ENCODE peak calls at places on chromosomes 3 and 15, in nine cellular contexts. F is aorta; P is hippocampal formation; E is transverse colon; M is NCI-H1105; G is GM04504; Q is caudate nucleus; N is left colon; T is stimulated activated CD8-positive, alpha-beta memory T cell treated with anti-CD3 and anti-CD28 coated beads, Interleukin-2, amount 100 ng/mL, for 48 hours. J is an unnamed sample.

GRCh38 chr3:10983219-10983916 is 9.2 kb upstream of the SLC6A1 start:
- DNase-seq in F (no peak), P (peak; percentile 49), E (peak; percentile 13), M (peak; percentile 18), G (no peak), Q (no peak), N (no peak), T (no peak), J (peak; percentile 29)

GRCh38 chr15:98954411-98954810 is 53.2 kb downstream of the PGPEP1L start:
- DNase-seq in F (peak; percentile 92), P (peak; percentile 75), E (peak; percentile 60), M (peak; percentile 56), G (peak; percentile 85), Q (peak; percentile 27), N (peak; percentile 70), T (no peak), J (peak; percentile 33)

GRCh38 chr3:54577313-54577712 is 350.5 kb downstream of the LRTM1 start:
- DNase-seq in F (no peak), P (no peak), E (no peak), M (no peak), G (no peak), Q (no peak), N (no peak), T (no peak), J (no peak)

GRCh38 chr3:96347289-96347688 is 467.1 kb upstream of the EPHA6 start:
- DNase-seq in F (no peak), P (no peak), E (no peak), M (peak; percentile 86), G (no peak), Q (no peak), N (no peak), T (no peak), J (no peak)

GRCh38 chr3:124026516-124026915 is 34.6 kb upstream of the ROPN1 start:
- DNase-seq in F (no peak), P (no peak), E (no peak), M (no peak), G (no peak), Q (no peak), N (no peak), T (no peak), J (no peak)

GRCh38 chr15:80999623-81000036 is 1.1 kb upstream of the TLNRD1 start:
- DNase-seq in F (no peak), P (no peak), E (peak; percentile 85), M (no peak), G (no peak), Q (no peak), N (peak; percentile 91), T (peak; percentile 54), J (peak; percentile 86)

GRCh38 chr3:116038968-116039950 is 406.0 kb downstream of the LSAMP start:
- DNase-seq in F (no peak), P (peak; percentile 28), E (no peak), M (no peak), G (peak; percentile 19), Q (no peak), N (no peak), T (no peak), J (no peak)

GRCh38 chr15:70859322-70859908 is 5.5 kb upstream of the LARP6 start:
- DNase-seq in F (no peak), P (no peak), E (no peak), M (no peak), G (no peak), Q (no peak), N (no peak), T (no peak), J (no peak)

GRCh38 chr15:100034191-100034590 is 301.0 kb upstream of the LYSMD4 start:
- DNase-seq in F (no peak), P (no peak), E (no peak), M (no peak), G (no peak), Q (no peak), N (no peak), T (no peak), J (no peak)

GRCh38 chr15:77634266-77634962 is 1.7 kb upstream of the LINGO1 start:
- DNase-seq in F (peak; percentile 78), P (no peak), E (peak; percentile 83), M (no peak), G (no peak), Q (no peak), N (peak; percentile 76), T (peak; percentile 65), J (peak; percentile 91)

GRCh38 chr3:52800079-52800478 is 5.5 kb downstream of the ITIH3 start:
- DNase-seq in F (no peak), P (no peak), E (no peak), M (no peak), G (no peak), Q (no peak), N (no peak), T (no peak), J (no peak)

GRCh38 chr3:110420158-110420641 is 651.4 kb upstream of the NECTIN3 start:
- DNase-seq in F (no peak), P (no peak), E (no peak), M (no peak), G (peak; percentile 76), Q (no peak), N (no peak), T (no peak), J (no peak)

GRCh38 chr3:8239718-8240698 is 261.6 kb upstream of the LMCD1 start:
- DNase-seq in F (no peak), P (peak; percentile 16), E (peak; percentile 9), M (no peak), G (peak; percentile 17), Q (no peak), N (no peak), T (peak; percentile 2), J (peak; percentile 25)

GRCh38 chr15:34241376-34242350 is 16.8 kb downstream of the EMC4 start:
- DNase-seq in F (no peak), P (peak; percentile 5), E (peak; percentile 18), M (no peak), G (no peak), Q (no peak), N (no peak), T (no peak), J (peak; percentile 26)

GRCh38 chr15:51004103-51004536 is 90.6 kb downstream of the TNFAIP8L3 start:
- DNase-seq in F (no peak), P (no peak), E (no peak), M (no peak), G (peak; percentile 17), Q (no peak), N (no peak), T (no peak), J (no peak)

GRCh38 chr3:55160241-55160877 is 232.5 kb upstream of the LRTM1 start:
- DNase-seq in F (peak; percentile 76), P (no peak), E (peak; percentile 45), M (no peak), G (peak; percentile 100), Q (no peak), N (peak; percentile 41), T (no peak), J (peak; percentile 18)

GRCh38 chr3:127699098-127699945 is 26.6 kb downstream of the ABTB1 start:
- DNase-seq in F (peak; percentile 28), P (no peak), E (no peak), M (no peak), G (no peak), Q (no peak), N (no peak), T (no peak), J (no peak)

GRCh38 chr3:197031315-197032285 is 2.0 kb upstream of the MELTF start:
- DNase-seq in F (peak; percentile 66), P (no peak), E (peak; percentile 73), M (no peak), G (peak; percentile 94), Q (no peak), N (peak; percentile 78), T (peak; percentile 25), J (peak; percentile 88)

GRCh38 chr3:168165390-168166269 is 69.9 kb upstream of the GOLIM4 start:
- DNase-seq in F (peak; percentile 56), P (peak; percentile 71), E (peak; percentile 68), M (peak; percentile 74), G (peak; percentile 47), Q (no peak), N (peak; percentile 35), T (peak; percentile 4), J (peak; percentile 81)

GRCh38 chr15:83682476-83683162 is 28.7 kb downstream of the ADAMTSL3 start:
- DNase-seq in F (no peak), P (no peak), E (no peak), M (no peak), G (no peak), Q (no peak), N (no peak), T (no peak), J (no peak)

GRCh38 chr3:3038201-3038991 is 71.8 kb downstream of the IL5RA start:
- DNase-seq in F (no peak), P (no peak), E (no peak), M (no peak), G (no peak), Q (no peak), N (no peak), T (no peak), J (no peak)

GRCh38 chr15:45642203-45642932 is 7.5 kb downstream of the SQOR start:
- DNase-seq in F (peak; percentile 82), P (no peak), E (no peak), M (no peak), G (peak; percentile 79), Q (no peak), N (no peak), T (no peak), J (no peak)

GRCh38 chr15:84909782-84910181 is 25.3 kb downstream of the SLC28A1 start:
- DNase-seq in F (no peak), P (no peak), E (no peak), M (no peak), G (no peak), Q (no peak), N (no peak), T (no peak), J (no peak)

GRCh38 chr15:25248583-25249235 is 190.1 kb downstream of the UBE3A start:
- DNase-seq in F (peak; percentile 24), P (no peak), E (peak; percentile 2), M (no peak), G (no peak), Q (no peak), N (no peak), T (no peak), J (peak; percentile 7)

GRCh38 chr15:56817690-56818089 is 84.4 kb upstream of the ZNF280D start:
- DNase-seq in F (no peak), P (no peak), E (no peak), M (no peak), G (no peak), Q (no peak), N (no peak), T (no peak), J (no peak)

GRCh38 chr3:32146669-32147315 is 40.4 kb downstream of the GPD1L start:
- DNase-seq in F (no peak), P (peak; percentile 72), E (no peak), M (no peak), G (no peak), Q (no peak), N (no peak), T (no peak), J (no peak)

GRCh38 chr3:48630407-48630806 is 4.9 kb downstream of the SLC26A6 start:
- DNase-seq in F (no peak), P (no peak), E (no peak), M (no peak), G (no peak), Q (no peak), N (no peak), T (no peak), J (no peak)

GRCh38 chr15:58159827-58160386 is 21.7 kb downstream of the AQP9 start:
- DNase-seq in F (no peak), P (no peak), E (no peak), M (peak; percentile 66), G (no peak), Q (no peak), N (no peak), T (no peak), J (no peak)

GRCh38 chr15:26804063-26804804 is 31.4 kb upstream of the GABRB3 start:
- DNase-seq in F (no peak), P (no peak), E (no peak), M (no peak), G (no peak), Q (no peak), N (no peak), T (no peak), J (no peak)

GRCh38 chr15:76260246-76260938 is 50.9 kb downstream of the ETFA start:
- DNase-seq in F (no peak), P (no peak), E (no peak), M (no peak), G (no peak), Q (no peak), N (no peak), T (no peak), J (no peak)

J was measured in colonic mucosa.